ENCODE peak calls at places on chromosomes 4 and X, in eight cellular contexts. O is PC-3, T is SK-N-SH, M is HCT116, N is hepatocyte, G is GM23338, D is MM.1S, Y is neural progenitor cell. H is an unnamed sample. For H3K4me1, the result is how much of the 10 kb centered on the place peaks cover.

GRCh38 chrX:1444896-1445480 is 7.7 kb downstream of the ASMTL start:
- DNase-seq in G (no peak), N (no peak), T (no peak), M (no peak), O (no peak), Y (no peak), D (no peak), H (no peak)

GRCh38 chr4:120266602-120267001 is 200.0 kb upstream of the MAD2L1 start:
- DNase-seq in N (no peak), D (no peak), Y (peak), M (no peak), T (no peak), O (no peak), G (peak), H (no peak)

GRCh38 chrX:21166302-21166982 is 207.8 kb upstream of the CNKSR2 start:
- DNase-seq in D (no peak), O (peak), N (no peak), M (no peak), T (no peak), G (peak), Y (no peak), H (no peak)

GRCh38 chrX:69033936-69034335 is 131.3 kb downstream of the PJA1 start:
- DNase-seq in Y (no peak), N (no peak), O (no peak), M (no peak), D (no peak), G (peak), T (no peak), H (no peak)

GRCh38 chr4:3296651-3297050 is 3.8 kb downstream of the RGS12 start:
- DNase-seq in Y (no peak), M (no peak), O (no peak), G (no peak), T (no peak), N (no peak), D (no peak), H (no peak)

GRCh38 chr4:156962551-156962974 is 9.0 kb downstream of the PDGFC start:
- DNase-seq in G (no peak), D (no peak), Y (no peak), N (peak), M (no peak), O (peak), T (no peak), H (no peak)

GRCh38 chr4:8125526-8126056 is 33.0 kb downstream of the ABLIM2 start:
- DNase-seq in O (no peak), G (no peak), T (no peak), Y (no peak), N (no peak), M (no peak), D (no peak), H (no peak)

GRCh38 chr4:147194107-147194506 is 248.4 kb upstream of the TTC29 start:
- DNase-seq in T (no peak), M (no peak), N (no peak), Y (no peak), G (no peak), O (no peak), D (no peak), H (no peak)

GRCh38 chr4:4914059-4914820 is 54.8 kb downstream of the MSX1 start:
- DNase-seq in Y (no peak), G (no peak), O (peak), N (no peak), T (no peak), D (no peak), M (no peak), H (no peak)

GRCh38 chr4:3820016-3820805 is 54.0 kb downstream of the ADRA2C start:
- DNase-seq in D (no peak), N (no peak), O (no peak), M (no peak), T (no peak), Y (no peak), G (no peak), H (no peak)

GRCh38 chr4:5127556-5127955 is 76.3 kb downstream of the STK32B start:
- DNase-seq in G (no peak), O (no peak), M (no peak), D (no peak), Y (no peak), T (no peak), N (no peak), H (no peak)

GRCh38 chrX:124594017-124594651 is 247.8 kb downstream of the SH2D1A start:
- DNase-seq in T (no peak), M (no peak), O (peak), Y (no peak), N (peak), D (no peak), G (no peak), H (no peak)
- TF ChIP-seq CTCF in T (no peak), M (no peak), O (no peak), Y (no peak), N (no peak), D (no peak), G (no peak), H (no peak)

DNA sequence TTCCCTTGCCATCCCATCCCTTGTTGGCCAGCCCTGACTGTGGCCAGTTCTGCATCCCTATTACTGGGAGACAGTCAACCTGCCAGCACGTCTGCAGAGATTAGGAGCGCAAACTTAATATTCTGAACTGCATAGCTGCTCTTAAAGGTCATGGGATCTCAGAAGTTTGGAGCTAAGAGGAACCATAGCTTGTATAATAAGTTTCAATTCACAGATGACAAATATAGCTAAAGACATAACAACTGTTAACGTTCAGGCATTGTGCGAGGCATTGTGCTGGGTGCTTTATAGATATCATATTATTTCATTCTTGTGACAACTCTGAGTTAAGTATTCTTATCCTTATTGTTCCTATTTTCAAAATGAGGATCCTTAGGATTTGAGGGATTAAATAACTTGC is 3.7 kb downstream of the SCARB2 start:
- DNase-seq in Y (no peak), G (no peak), T (no peak), M (no peak), N (no peak), O (no peak), D (no peak), H (no peak)
- H3K4me1 ChIP-seq in Y (under half), G (under half), T (half or more), M (under half), N (half or more), O (half or more), D (under half), H (under half)

DNA sequence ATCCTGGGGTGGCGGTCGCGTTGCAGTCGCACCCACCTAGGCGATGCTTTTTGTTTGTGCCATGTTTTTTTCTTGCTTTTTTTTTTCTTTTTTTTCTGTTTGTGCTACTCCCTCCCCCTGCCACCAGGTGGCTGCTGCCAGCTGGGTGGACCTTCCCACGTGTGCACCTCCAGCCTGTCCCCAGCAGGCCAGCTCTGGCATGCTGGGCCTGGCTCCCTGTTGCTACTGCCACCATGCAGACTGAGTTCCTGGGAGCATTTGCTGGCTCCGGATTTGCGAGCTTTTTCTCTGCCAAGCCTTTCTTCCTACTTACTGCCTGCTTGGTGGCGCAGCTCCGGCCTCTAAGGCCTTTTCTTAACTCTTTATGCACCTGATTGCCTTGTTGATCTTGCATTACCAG is 161.2 kb upstream of the WDFY3 start:
- DNase-seq in D (peak), N (peak), G (peak), O (peak), Y (peak), M (peak), T (peak), H (peak)
- TF ChIP-seq EZH2phosphoT487 in D (no peak), N (no peak), G (no peak), O (no peak), Y (no peak), M (no peak), T (no peak), H (no peak)

DNA sequence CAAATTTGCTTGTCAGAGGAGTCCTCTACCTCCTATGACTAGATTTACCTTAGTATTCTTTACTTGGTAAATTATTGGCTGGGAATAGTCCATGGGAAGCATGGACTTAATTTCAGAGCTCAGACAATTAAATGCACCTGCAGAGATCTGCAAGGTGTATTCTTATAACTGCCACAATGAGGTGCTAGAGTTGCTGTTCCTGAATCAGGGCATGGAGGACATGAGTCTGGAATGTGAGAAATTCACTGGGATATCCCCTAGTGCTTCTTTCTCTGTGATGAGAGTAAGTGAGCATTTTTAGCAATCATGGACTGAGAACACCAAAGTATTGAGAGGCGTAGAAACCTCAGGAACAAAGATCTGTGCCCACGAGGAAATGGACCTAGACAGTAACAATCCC is 32.9 kb upstream of the GRID2 start:
- DNase-seq in G (peak), O (peak), T (peak), N (no peak), Y (peak), D (no peak), M (peak), H (no peak)
- TF ChIP-seq CTCF in G (peak), O (peak), T (peak), N (peak), Y (peak), D (no peak), M (peak), H (no peak)

GRCh38 chr4:78457751-78458150 is 93.8 kb upstream of the ANXA3 start:
- DNase-seq in D (no peak), N (no peak), O (no peak), M (no peak), Y (no peak), G (no peak), T (no peak), H (no peak)
- H3K4me1 ChIP-seq in D (under half), N (under half), O (under half), M (under half), Y (under half), G (under half), T (under half), H (under half)

H was measured in OCI-LY7.